ENCODE peak calls at places on chromosomes 5 and 9, in five cellular contexts. L is RWPE1, I is EH, Q is HuH-7.5, D is heart left ventricle. K is an unnamed sample.

GRCh38 chr5:177369050-177369912 is 11.6 kb downstream of the RGS14 start:
- DNase-seq in L (peak), I (peak), Q (peak), D (no peak), K (no peak)

GRCh38 chr9:70534471-70534870 is 120.0 kb upstream of the KLF9 start:
- DNase-seq in L (no peak), I (peak), Q (no peak), D (no peak), K (no peak)

GRCh38 chr5:157137691-157138090 is 5.0 kb downstream of the MED7 start:
- DNase-seq in L (no peak), I (no peak), Q (no peak), D (no peak), K (no peak)

GRCh38 chr5:103224894-103225246 is 33.7 kb upstream of the MACIR start:
- DNase-seq in L (no peak), I (no peak), Q (no peak), D (no peak), K (no peak)

GRCh38 chr9:34501889-34502425 is 20.8 kb downstream of the ENHO start:
- DNase-seq in L (no peak), I (peak), Q (no peak), D (peak), K (no peak)

GRCh38 chr9:121963542-121963995 is 129.5 kb downstream of the TTLL11 start:
- DNase-seq in L (peak), I (peak), Q (no peak), D (no peak), K (no peak)

GRCh38 chr9:132826576-132827365 is 51.3 kb downstream of the AK8 start:
- DNase-seq in L (no peak), I (no peak), Q (no peak), D (no peak), K (no peak)

GRCh38 chr5:74063821-74064598 is 438.0 kb downstream of the ARHGEF28 start:
- DNase-seq in L (peak), I (peak), Q (no peak), D (no peak), K (no peak)

GRCh38 chr5:34655354-34655991 is 655 bp upstream of the RAI14 start:
- DNase-seq in L (peak), I (peak), Q (peak), D (peak), K (no peak)

K was measured in activated B cell treated with CpG ODN at 0.5 μM for 24 hours.